ENCODE peak calls at places on chromosomes 12 and 14, in four cellular contexts. U is IMR-90, I is H1, X is H9. N is an unnamed sample.
A peak's percentile ranks its signal among the peaks of the same experiment; 100 is the strongest.

GRCh38 chr14:23208286-23208685 is 24.8 kb upstream of the SLC7A8 start:
- DNase-seq in U (no peak), I (no peak), X (no peak), N (no peak)

GRCh38 chr12:14957769-14958168 is 3.6 kb downstream of the ARHGDIB start:
- DNase-seq in X (no peak), I (no peak), U (no peak), N (no peak)

GRCh38 chr14:104214411-104214810 is 76.0 kb downstream of the KIF26A start:
- DNase-seq in X (no peak), U (no peak), I (no peak), N (no peak)

GRCh38 chr14:57656853-57657252 is 163.2 kb upstream of the CCDC198 start:
- DNase-seq in U (no peak), X (no peak), I (no peak), N (no peak)

GRCh38 chr12:8054821-8055220 is 11.3 kb downstream of the C3AR1 start:
- DNase-seq in I (no peak), X (no peak), U (no peak), N (no peak)

GRCh38 chr14:77140937-77141591 is 527 bp downstream of the ZDHHC22 start:
- DNase-seq in I (no peak), X (peak; percentile 80), U (peak; percentile 18), N (peak; percentile 82)

GRCh38 chr12:27207626-27208413 is 36.3 kb upstream of the STK38L start:
- DNase-seq in I (no peak), X (no peak), U (peak; percentile 45), N (no peak)

GRCh38 chr12:89861086-89861485 is 152.4 kb upstream of the ATP2B1 start:
- DNase-seq in U (peak; percentile 26), X (no peak), I (no peak), N (no peak)

GRCh38 chr14:59244581-59244980 is 56.1 kb downstream of the DAAM1 start:
- DNase-seq in I (no peak), X (no peak), U (no peak), N (peak; percentile 59)

GRCh38 chr12:80707830-80708534 is 548 bp downstream of the MYF6 start:
- DNase-seq in U (no peak), X (no peak), I (no peak), N (peak; percentile 31)

GRCh38 chr14:104982548-104983230 is 2.9 kb upstream of the CLBA1 start:
- DNase-seq in I (no peak), X (no peak), U (no peak), N (no peak)

GRCh38 chr12:339557-340195 is 49.4 kb downstream of the KDM5A start:
- DNase-seq in U (no peak), I (no peak), X (no peak), N (no peak)

GRCh38 chr14:32010561-32011188 is 66.4 kb upstream of the ARHGAP5 start:
- DNase-seq in I (no peak), U (peak; percentile 67), X (no peak), N (peak; percentile 79)

GRCh38 chr14:32720927-32721326 is 217.8 kb upstream of the NPAS3 start:
- DNase-seq in I (no peak), U (peak; percentile 6), X (no peak), N (no peak)

GRCh38 chr14:54567224-54567633 is 301 bp downstream of the SAMD4A start:
- DNase-seq in U (no peak), X (peak; percentile 62), I (no peak), N (peak; percentile 74)

GRCh38 chr14:22748691-22749090 is 17.8 kb upstream of the OXA1L start:
- DNase-seq in X (no peak), I (no peak), U (no peak), N (no peak)

GRCh38 chr12:55829967-55830600 is 697 bp upstream of the DNAJC14 start:
- DNase-seq in X (peak; percentile 70), I (no peak), U (no peak), N (peak; percentile 71)

GRCh38 chr12:106013941-106014340 is 124.8 kb downstream of the NUAK1 start:
- DNase-seq in I (no peak), U (no peak), X (no peak), N (no peak)

GRCh38 chr12:32505067-32505466 is 105.7 kb downstream of the FGD4 start:
- DNase-seq in I (no peak), U (peak; percentile 5), X (no peak), N (no peak)

GRCh38 chr14:56803816-56804535 is 6.3 kb downstream of the OTX2 start:
- DNase-seq in U (no peak), I (no peak), X (no peak), N (no peak)

GRCh38 chr12:27969901-27970390 is 2.6 kb downstream of the PTHLH start:
- DNase-seq in X (peak; percentile 84), U (peak; percentile 53), I (no peak), N (peak; percentile 88)

GRCh38 chr14:39593339-39593738 is 161.1 kb upstream of the FBXO33 start:
- DNase-seq in I (no peak), X (no peak), U (no peak), N (no peak)
- H3K56ac ChIP-seq in I (no peak overlapping the region), X (no peak overlapping the region), U (no peak overlapping the region), N (no peak overlapping the region)

GRCh38 chr12:19965196-19966038 is 402.9 kb upstream of the PDE3A start:
- DNase-seq in U (no peak), X (no peak), I (no peak), N (peak; percentile 26)

GRCh38 chr12:19970116-19970515 is 398.2 kb upstream of the PDE3A start:
- DNase-seq in U (peak; percentile 61), X (no peak), I (no peak), N (no peak)

GRCh38 chr12:19969476-19969875 is 398.9 kb upstream of the PDE3A start:
- DNase-seq in U (no peak), I (no peak), X (no peak), N (no peak)

GRCh38 chr12:19967001-19967400 is 401.3 kb upstream of the PDE3A start:
- DNase-seq in I (no peak), X (no peak), U (no peak), N (no peak)

GRCh38 chr12:19967486-19967885 is 400.9 kb upstream of the PDE3A start:
- DNase-seq in I (no peak), X (no peak), U (peak; percentile 96), N (peak; percentile 69)
- H3K27ac ChIP-seq in I (no peak overlapping the region), X (no peak overlapping the region), U (no peak overlapping the region), N (no peak overlapping the region)

GRCh38 chr14:63435838-63436237 is 107.3 kb downstream of the PPP2R5E start:
- DNase-seq in I (no peak), U (peak; percentile 92), X (no peak), N (no peak)
- H3K9ac ChIP-seq in I (no peak overlapping the region), U (no peak overlapping the region), X (no peak overlapping the region), N (no peak overlapping the region)

GRCh38 chr12:6903712-6904111 is 910 bp upstream of the LRRC23 start:
- DNase-seq in U (no peak), I (no peak), X (no peak), N (no peak)
- H3K56ac ChIP-seq in U (no peak overlapping the region), I (no peak overlapping the region), X (no peak overlapping the region), N (no peak overlapping the region)

DNA sequence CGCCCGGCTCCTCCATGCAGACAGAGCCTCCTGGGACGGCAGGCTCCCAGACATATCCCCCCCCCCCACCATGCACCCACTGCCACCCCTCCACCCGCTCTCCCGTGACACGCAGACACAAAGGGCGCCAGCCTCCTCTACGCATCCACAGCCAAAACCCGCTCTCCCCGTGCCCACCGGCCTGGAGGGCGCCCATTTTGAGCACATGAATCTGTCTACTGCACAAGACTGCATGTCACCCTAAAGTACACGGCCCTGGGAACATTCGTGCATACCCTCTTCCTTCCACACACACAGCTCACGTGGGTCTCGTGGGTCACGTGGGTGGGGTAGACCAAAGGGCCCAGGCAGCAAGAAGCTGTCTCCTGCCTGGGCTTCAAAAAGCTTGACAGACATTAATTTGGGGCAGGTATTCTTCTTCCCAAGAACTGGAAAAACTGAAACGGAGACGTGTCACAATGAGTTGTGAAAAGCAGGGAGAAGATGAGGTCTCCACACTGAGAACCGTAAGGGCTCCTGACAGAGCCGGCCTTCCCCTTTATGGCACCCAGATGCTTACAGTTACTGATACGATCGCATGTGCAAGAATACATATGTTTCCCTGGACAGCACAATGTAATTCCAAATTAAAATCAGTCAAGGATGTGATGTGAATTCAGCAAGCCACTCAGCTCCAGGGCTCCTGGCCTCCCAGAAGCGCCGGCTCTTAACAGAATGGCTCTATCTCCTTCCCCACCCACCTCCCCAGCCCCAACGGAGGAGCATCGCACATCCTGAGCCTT is 2.0 kb downstream of the TGFB3 start:
- DNase-seq in I (no peak), U (no peak), X (no peak), N (no peak)
- H3K27ac ChIP-seq in I (no peak overlapping the region), U (no peak overlapping the region), X (no peak overlapping the region), N (no peak overlapping the region)

DNA sequence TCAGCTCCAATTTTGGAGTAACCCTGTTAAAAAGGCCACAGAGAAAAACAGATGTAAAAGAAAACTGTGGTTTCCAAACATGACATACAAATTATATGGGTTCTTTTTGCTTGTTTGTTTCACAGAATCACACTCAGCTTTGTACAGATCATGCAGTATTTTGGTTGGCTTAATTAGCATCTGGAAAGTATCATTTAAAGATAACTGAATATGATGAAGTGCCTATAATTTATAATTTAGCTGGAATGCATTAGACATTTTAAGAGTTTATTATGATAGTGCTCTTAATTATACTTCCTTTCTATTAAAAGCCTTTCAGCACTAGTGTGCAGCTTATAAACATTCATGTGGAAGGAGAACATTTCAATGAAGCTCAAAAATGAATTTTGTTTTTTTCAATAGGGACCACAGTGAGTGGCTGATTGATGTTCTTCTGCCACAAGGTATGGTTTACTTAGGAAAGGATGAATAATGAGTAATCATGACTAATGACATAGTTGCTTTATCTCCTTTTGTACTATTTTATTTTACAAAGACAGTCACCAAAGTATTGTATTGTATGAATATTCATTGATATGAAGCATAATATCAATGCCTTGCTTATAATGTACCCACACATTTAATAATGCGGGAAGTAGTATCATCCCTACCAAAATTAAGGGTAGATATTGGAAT is 98.3 kb downstream of the UNC79 start:
- DNase-seq in I (no peak), U (no peak), X (no peak), N (no peak)
- H3K9ac ChIP-seq in I (no peak overlapping the region), U (no peak overlapping the region), X (no peak overlapping the region), N (no peak overlapping the region)

DNA sequence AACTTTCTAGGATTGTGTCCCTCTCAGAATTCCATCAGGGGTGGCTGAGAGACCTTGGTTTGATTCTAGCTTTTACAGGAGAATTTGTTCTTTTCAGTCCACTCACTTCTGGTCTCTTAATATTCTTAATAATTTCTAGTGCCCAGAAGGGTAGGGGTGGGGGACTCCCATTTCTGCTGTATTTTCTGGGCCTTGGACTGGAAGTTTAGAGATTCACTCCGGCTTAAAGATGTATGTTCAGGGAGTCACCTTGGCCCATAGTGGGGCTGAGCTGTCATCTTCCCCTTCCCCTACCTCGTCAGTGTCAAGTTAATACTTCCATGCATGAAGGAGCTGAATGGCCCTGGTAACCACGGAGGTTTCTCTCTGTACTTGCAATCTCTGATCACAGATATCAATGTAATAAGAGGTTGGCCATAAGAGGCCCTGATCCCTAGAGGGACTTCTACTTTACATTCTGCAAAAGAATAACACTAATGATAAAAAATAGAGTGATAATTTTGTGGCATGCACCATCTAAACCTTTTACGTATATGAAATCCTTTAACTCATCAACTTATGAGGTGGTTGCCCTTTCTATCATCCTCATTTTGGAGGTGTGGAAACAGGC is 6.7 kb downstream of the KRT81 start:
- DNase-seq in X (no peak), U (no peak), I (no peak), N (no peak)
- H3K56ac ChIP-seq in X (no peak overlapping the region), U (no peak overlapping the region), I (no peak overlapping the region), N (no peak overlapping the region)

GRCh38 chr12:122318607-122319311 is 52.5 kb upstream of the VPS33A start:
- DNase-seq in X (no peak), U (peak; percentile 91), I (no peak), N (no peak)
- H3K27ac ChIP-seq in X (no peak overlapping the region), U (peak overlapping the region; percentile 93), I (no peak overlapping the region), N (no peak overlapping the region)

GRCh38 chr12:85803231-85803630 is 33.0 kb downstream of the RASSF9 start:
- DNase-seq in X (no peak), I (no peak), U (peak; percentile 15), N (no peak)
- H3K9ac ChIP-seq in X (no peak overlapping the region), I (no peak overlapping the region), U (no peak overlapping the region), N (no peak overlapping the region)

N was measured in mesendoderm.